ENCODE peak calls at places on chromosomes 5 and 9, in five cellular contexts. One of them, this sample, is unnamed.

GRCh38 chr9:106482733-106483132 is 380.2 kb upstream of the ZNF462 start:
- DNase-seq in fibroblast of lung: no peak
- DNase-seq in CD8-positive, alpha-beta T cell: no peak
- DNase-seq in heart right ventricle: no peak
- DNase-seq in right cardiac atrium: no peak
- DNase-seq in this sample: no peak

GRCh38 chr9:134325096-134325812 is 1.0 kb upstream of the RXRA start:
- DNase-seq in fibroblast of lung: peak
- DNase-seq in CD8-positive, alpha-beta T cell: peak
- DNase-seq in heart right ventricle: peak
- DNase-seq in right cardiac atrium: peak
- DNase-seq in this sample: no peak

GRCh38 chr9:5336683-5337082 is 3.0 kb downstream of the RLN1 start:
- DNase-seq in fibroblast of lung: no peak
- DNase-seq in CD8-positive, alpha-beta T cell: no peak
- DNase-seq in heart right ventricle: no peak
- DNase-seq in right cardiac atrium: no peak
- DNase-seq in this sample: no peak

GRCh38 chr5:35438288-35438687 is 179.4 kb upstream of the SPEF2 start:
- DNase-seq in fibroblast of lung: no peak
- DNase-seq in CD8-positive, alpha-beta T cell: no peak
- DNase-seq in heart right ventricle: no peak
- DNase-seq in right cardiac atrium: no peak
- DNase-seq in this sample: no peak

GRCh38 chr5:124713595-124713994 is 32.8 kb downstream of the ZNF608 start:
- DNase-seq in fibroblast of lung: no peak
- DNase-seq in CD8-positive, alpha-beta T cell: no peak
- DNase-seq in heart right ventricle: no peak
- DNase-seq in right cardiac atrium: no peak
- DNase-seq in this sample: no peak

GRCh38 chr9:108207611-108208051 is 648.2 kb downstream of the ACTL7B start:
- DNase-seq in fibroblast of lung: peak
- DNase-seq in CD8-positive, alpha-beta T cell: no peak
- DNase-seq in heart right ventricle: no peak
- DNase-seq in right cardiac atrium: no peak
- DNase-seq in this sample: no peak

GRCh38 chr5:56026863-56027300 is 32.1 kb upstream of the IL6ST start:
- DNase-seq in fibroblast of lung: peak
- DNase-seq in CD8-positive, alpha-beta T cell: no peak
- DNase-seq in heart right ventricle: no peak
- DNase-seq in right cardiac atrium: no peak
- DNase-seq in this sample: no peak

GRCh38 chr5:103674321-103674720 is 111.7 kb upstream of the NUDT12 start:
- DNase-seq in fibroblast of lung: peak
- DNase-seq in CD8-positive, alpha-beta T cell: no peak
- DNase-seq in heart right ventricle: no peak
- DNase-seq in right cardiac atrium: no peak
- DNase-seq in this sample: no peak

GRCh38 chr9:36848946-36849345 is 185.1 kb downstream of the PAX5 start:
- DNase-seq in fibroblast of lung: no peak
- DNase-seq in CD8-positive, alpha-beta T cell: no peak
- DNase-seq in heart right ventricle: no peak
- DNase-seq in right cardiac atrium: no peak
- DNase-seq in this sample: no peak

GRCh38 chr5:177320879-177321278 is 9.2 kb upstream of the MXD3 start:
- DNase-seq in fibroblast of lung: no peak
- DNase-seq in CD8-positive, alpha-beta T cell: no peak
- DNase-seq in heart right ventricle: no peak
- DNase-seq in right cardiac atrium: peak
- DNase-seq in this sample: no peak

GRCh38 chr5:37811866-37812265 is 28.0 kb downstream of the GDNF start:
- DNase-seq in fibroblast of lung: no peak
- DNase-seq in CD8-positive, alpha-beta T cell: no peak
- DNase-seq in heart right ventricle: no peak
- DNase-seq in right cardiac atrium: no peak
- DNase-seq in this sample: no peak

GRCh38 chr5:4700082-4700481 is 440.0 kb upstream of the ADAMTS16 start:
- DNase-seq in fibroblast of lung: no peak
- DNase-seq in CD8-positive, alpha-beta T cell: no peak
- DNase-seq in heart right ventricle: peak
- DNase-seq in right cardiac atrium: peak
- DNase-seq in this sample: peak

GRCh38 chr5:180802325-180803180 is at the start of gene MGAT1:
- DNase-seq in fibroblast of lung: peak
- DNase-seq in CD8-positive, alpha-beta T cell: peak
- DNase-seq in heart right ventricle: peak
- DNase-seq in right cardiac atrium: peak
- DNase-seq in this sample: peak

GRCh38 chr5:8829322-8830029 is 716.4 kb downstream of the SEMA5A start:
- DNase-seq in fibroblast of lung: peak
- DNase-seq in CD8-positive, alpha-beta T cell: no peak
- DNase-seq in heart right ventricle: no peak
- DNase-seq in right cardiac atrium: no peak
- DNase-seq in this sample: no peak

GRCh38 chr5:170551622-170552021 is 47.8 kb downstream of the KCNIP1 start:
- DNase-seq in fibroblast of lung: no peak
- DNase-seq in CD8-positive, alpha-beta T cell: no peak
- DNase-seq in heart right ventricle: no peak
- DNase-seq in right cardiac atrium: no peak
- DNase-seq in this sample: no peak

GRCh38 chr5:141604318-141604717 is 14.5 kb downstream of the DIAPH1 start:
- DNase-seq in fibroblast of lung: peak
- DNase-seq in CD8-positive, alpha-beta T cell: no peak
- DNase-seq in heart right ventricle: no peak
- DNase-seq in right cardiac atrium: peak
- DNase-seq in this sample: no peak

GRCh38 chr9:137296214-137297059 is 5.6 kb downstream of the NRARP start:
- DNase-seq in fibroblast of lung: peak
- DNase-seq in CD8-positive, alpha-beta T cell: no peak
- DNase-seq in heart right ventricle: peak
- DNase-seq in right cardiac atrium: peak
- DNase-seq in this sample: no peak

GRCh38 chr5:133277744-133278143 is 225.9 kb downstream of the HSPA4 start:
- DNase-seq in fibroblast of lung: no peak
- DNase-seq in CD8-positive, alpha-beta T cell: no peak
- DNase-seq in heart right ventricle: no peak
- DNase-seq in right cardiac atrium: no peak
- DNase-seq in this sample: no peak

GRCh38 chr9:128607642-128608350 is 48.9 kb downstream of the DYNC2I2 start:
- DNase-seq in fibroblast of lung: peak
- DNase-seq in CD8-positive, alpha-beta T cell: no peak
- DNase-seq in heart right ventricle: peak
- DNase-seq in right cardiac atrium: peak
- DNase-seq in this sample: peak

GRCh38 chr9:13816837-13817236 is 497.1 kb downstream of the NFIB start:
- DNase-seq in fibroblast of lung: no peak
- DNase-seq in CD8-positive, alpha-beta T cell: no peak
- DNase-seq in heart right ventricle: no peak
- DNase-seq in right cardiac atrium: no peak
- DNase-seq in this sample: no peak

GRCh38 chr9:98834386-98834785 is 26.9 kb downstream of the GALNT12 start:
- DNase-seq in fibroblast of lung: no peak
- DNase-seq in CD8-positive, alpha-beta T cell: no peak
- DNase-seq in heart right ventricle: no peak
- DNase-seq in right cardiac atrium: no peak
- DNase-seq in this sample: no peak

GRCh38 chr5:78907255-78907886 is 77.7 kb downstream of the ARSB start:
- DNase-seq in fibroblast of lung: peak
- DNase-seq in CD8-positive, alpha-beta T cell: no peak
- DNase-seq in heart right ventricle: no peak
- DNase-seq in right cardiac atrium: peak
- DNase-seq in this sample: no peak
- H3K27ac ChIP-seq in fibroblast of lung: peak
- H3K27ac ChIP-seq in CD8-positive, alpha-beta T cell: no peak
- H3K27ac ChIP-seq in heart right ventricle: peak
- H3K27ac ChIP-seq in right cardiac atrium: peak
- H3K27ac ChIP-seq in this sample: no peak

GRCh38 chr9:112868461-112868860 is 22.2 kb downstream of the SLC46A2 start:
- DNase-seq in fibroblast of lung: no peak
- DNase-seq in CD8-positive, alpha-beta T cell: no peak
- DNase-seq in heart right ventricle: no peak
- DNase-seq in right cardiac atrium: no peak
- DNase-seq in this sample: no peak
- H3K27ac ChIP-seq in fibroblast of lung: no peak
- H3K27ac ChIP-seq in CD8-positive, alpha-beta T cell: no peak
- H3K27ac ChIP-seq in heart right ventricle: no peak
- H3K27ac ChIP-seq in right cardiac atrium: no peak
- H3K27ac ChIP-seq in this sample: no peak

GRCh38 chr9:35476596-35476995 is 13.3 kb upstream of the RUSC2 start:
- DNase-seq in fibroblast of lung: no peak
- DNase-seq in CD8-positive, alpha-beta T cell: no peak
- DNase-seq in heart right ventricle: no peak
- DNase-seq in right cardiac atrium: no peak
- DNase-seq in this sample: no peak

GRCh38 chr9:35470894-35471293 is 19.0 kb upstream of the RUSC2 start:
- DNase-seq in fibroblast of lung: peak
- DNase-seq in CD8-positive, alpha-beta T cell: no peak
- DNase-seq in heart right ventricle: no peak
- DNase-seq in right cardiac atrium: no peak
- DNase-seq in this sample: no peak
- H3K27ac ChIP-seq in fibroblast of lung: no peak
- H3K27ac ChIP-seq in CD8-positive, alpha-beta T cell: no peak
- H3K27ac ChIP-seq in heart right ventricle: no peak
- H3K27ac ChIP-seq in right cardiac atrium: no peak
- H3K27ac ChIP-seq in this sample: no peak

GRCh38 chr5:132239776-132240175 is 12.1 kb upstream of the P4HA2 start:
- DNase-seq in fibroblast of lung: no peak
- DNase-seq in CD8-positive, alpha-beta T cell: no peak
- DNase-seq in heart right ventricle: no peak
- DNase-seq in right cardiac atrium: no peak
- DNase-seq in this sample: no peak

GRCh38 chr5:132238901-132239500 is 11.3 kb upstream of the P4HA2 start:
- DNase-seq in fibroblast of lung: no peak
- DNase-seq in CD8-positive, alpha-beta T cell: no peak
- DNase-seq in heart right ventricle: no peak
- DNase-seq in right cardiac atrium: no peak
- DNase-seq in this sample: no peak

GRCh38 chr5:132237141-132237540 is 9.5 kb upstream of the P4HA2 start:
- DNase-seq in fibroblast of lung: no peak
- DNase-seq in CD8-positive, alpha-beta T cell: no peak
- DNase-seq in heart right ventricle: no peak
- DNase-seq in right cardiac atrium: no peak
- DNase-seq in this sample: no peak

GRCh38 chr5:132238169-132238744 is 10.6 kb upstream of the P4HA2 start:
- DNase-seq in fibroblast of lung: peak
- DNase-seq in CD8-positive, alpha-beta T cell: peak
- DNase-seq in heart right ventricle: peak
- DNase-seq in right cardiac atrium: peak
- DNase-seq in this sample: no peak

GRCh38 chr5:132237670-132238069 is 10.0 kb upstream of the P4HA2 start:
- DNase-seq in fibroblast of lung: no peak
- DNase-seq in CD8-positive, alpha-beta T cell: no peak
- DNase-seq in heart right ventricle: no peak
- DNase-seq in right cardiac atrium: no peak
- DNase-seq in this sample: no peak
- H3K27ac ChIP-seq in fibroblast of lung: no peak
- H3K27ac ChIP-seq in CD8-positive, alpha-beta T cell: no peak
- H3K27ac ChIP-seq in heart right ventricle: no peak
- H3K27ac ChIP-seq in right cardiac atrium: no peak
- H3K27ac ChIP-seq in this sample: no peak

GRCh38 chr9:113580954-113581311 is 117.4 kb downstream of the RGS3 start:
- DNase-seq in fibroblast of lung: no peak
- DNase-seq in CD8-positive, alpha-beta T cell: no peak
- DNase-seq in heart right ventricle: no peak
- DNase-seq in right cardiac atrium: no peak
- DNase-seq in this sample: no peak

GRCh38 chr9:113581865-113582697 is 118.6 kb downstream of the RGS3 start:
- DNase-seq in fibroblast of lung: peak
- DNase-seq in CD8-positive, alpha-beta T cell: peak
- DNase-seq in heart right ventricle: peak
- DNase-seq in right cardiac atrium: peak
- DNase-seq in this sample: peak

GRCh38 chr9:113578877-113579269 is 115.3 kb downstream of the RGS3 start:
- DNase-seq in fibroblast of lung: peak
- DNase-seq in CD8-positive, alpha-beta T cell: peak
- DNase-seq in heart right ventricle: no peak
- DNase-seq in right cardiac atrium: no peak
- DNase-seq in this sample: no peak

GRCh38 chr9:113579270-113580040 is 115.9 kb downstream of the RGS3 start:
- DNase-seq in fibroblast of lung: no peak
- DNase-seq in CD8-positive, alpha-beta T cell: peak
- DNase-seq in heart right ventricle: no peak
- DNase-seq in right cardiac atrium: peak
- DNase-seq in this sample: no peak

DNA sequence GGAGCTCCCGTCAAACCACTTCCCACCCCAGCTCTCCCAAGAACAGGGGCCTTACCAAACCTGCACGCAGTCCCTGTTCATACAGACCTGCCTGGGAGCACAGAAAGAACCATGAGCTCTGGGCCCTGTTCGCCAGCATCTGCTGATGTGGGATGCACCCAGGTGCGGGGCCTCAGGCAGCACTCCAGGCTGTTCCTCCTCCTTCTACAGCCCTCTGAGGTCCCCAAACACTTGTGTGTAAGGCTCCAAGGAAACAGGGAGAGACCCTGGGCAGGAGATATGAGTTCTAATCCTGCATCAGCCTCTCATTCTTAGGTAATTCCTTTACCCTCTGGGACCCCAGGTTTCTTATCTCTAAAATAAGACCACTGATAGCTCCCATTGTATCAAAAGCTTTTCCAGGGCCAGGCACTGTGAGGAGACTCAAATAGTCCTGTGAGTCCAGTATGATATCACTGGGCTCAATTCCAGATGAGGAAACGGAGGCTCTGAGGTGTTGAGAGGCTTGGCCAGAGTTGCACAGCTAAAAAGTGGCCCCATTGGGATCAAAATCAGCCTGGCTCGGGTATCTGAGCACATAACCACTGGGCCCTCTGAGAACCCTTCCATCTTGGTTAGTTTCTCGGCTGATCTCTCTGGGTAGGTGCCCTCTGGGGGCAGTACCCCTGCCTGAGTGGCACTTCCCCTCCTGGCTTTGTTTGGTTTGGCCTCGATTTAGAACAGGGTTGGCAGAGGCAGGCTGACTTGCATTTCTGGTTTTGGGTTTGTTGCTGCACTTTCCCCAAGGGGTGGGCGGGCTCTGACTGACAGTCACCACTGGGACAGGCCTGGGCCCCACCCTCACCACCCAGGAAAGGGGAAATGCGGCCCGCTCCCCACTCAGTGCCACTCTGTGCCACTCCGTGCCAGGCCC is 116.8 kb downstream of the RGS3 start:
- DNase-seq in fibroblast of lung: no peak
- DNase-seq in CD8-positive, alpha-beta T cell: peak
- DNase-seq in heart right ventricle: peak
- DNase-seq in right cardiac atrium: peak
- DNase-seq in this sample: peak
- H3K27ac ChIP-seq in fibroblast of lung: peak
- H3K27ac ChIP-seq in CD8-positive, alpha-beta T cell: peak
- H3K27ac ChIP-seq in heart right ventricle: peak
- H3K27ac ChIP-seq in right cardiac atrium: peak
- H3K27ac ChIP-seq in this sample: peak